ENCODE peak calls at places on chromosomes 3 and 15, in four cellular contexts. J is body of pancreas, I is uterus, T is IMR-90. C is an unnamed sample. For H3K4me1, the result is how much of the 10 kb centered on the place peaks cover.

GRCh38 chr3:150238043-150238802 is 169.9 kb upstream of the TSC22D2 start:
- DNase-seq in I (no peak), T (no peak), J (peak), C (no peak)

GRCh38 chr3:126342991-126343661 is 14.1 kb downstream of the KLF15 start:
- DNase-seq in I (peak), T (peak), J (no peak), C (peak)

GRCh38 chr15:101523560-101523940 is 34.0 kb upstream of the PCSK6 start:
- DNase-seq in J (no peak), T (no peak), I (no peak), C (no peak)

GRCh38 chr3:10614160-10614559 is 108.8 kb upstream of the ATP2B2 start:
- DNase-seq in T (no peak), J (no peak), I (no peak), C (no peak)

GRCh38 chr15:25862469-25863066 is 559 bp downstream of the ATP10A start:
- DNase-seq in I (no peak), J (no peak), T (no peak), C (no peak)

GRCh38 chr3:6580808-6581207 is 280.1 kb upstream of the GRM7 start:
- DNase-seq in J (no peak), T (no peak), I (no peak), C (no peak)

GRCh38 chr3:29255854-29256696 is 24.8 kb upstream of the RBMS3 start:
- DNase-seq in I (no peak), J (no peak), T (peak), C (no peak)

GRCh38 chr3:160869825-160870224 is 113.8 kb downstream of the PPM1L start:
- DNase-seq in I (no peak), J (peak), T (no peak), C (no peak)

GRCh38 chr15:40939909-40940801 is 11.0 kb downstream of the DLL4 start:
- DNase-seq in J (no peak), T (no peak), I (no peak), C (no peak)

GRCh38 chr3:194306109-194306686 is 44.9 kb downstream of the CPN2 start:
- DNase-seq in J (no peak), T (no peak), I (no peak), C (no peak)

GRCh38 chr15:58498821-58499580 is 67.2 kb downstream of the LIPC start:
- DNase-seq in T (peak), I (no peak), J (no peak), C (no peak)

GRCh38 chr3:141945726-141946125 is 69.3 kb downstream of the ATP1B3 start:
- DNase-seq in I (no peak), J (no peak), T (no peak), C (no peak)

GRCh38 chr15:83709813-83710212 is 55.9 kb downstream of the ADAMTSL3 start:
- DNase-seq in J (no peak), T (no peak), I (no peak), C (no peak)

GRCh38 chr3:101950985-101951733 is 101.8 kb downstream of the NFKBIZ start:
- DNase-seq in I (no peak), J (no peak), T (no peak), C (no peak)

GRCh38 chr15:50911641-50912040 is 3.2 kb downstream of the AP4E1 start:
- DNase-seq in I (no peak), J (no peak), T (no peak), C (no peak)

GRCh38 chr3:126394179-126394976 is at the start of gene CFAP100:
- DNase-seq in I (no peak), T (peak), J (peak), C (peak)

GRCh38 chr15:97652700-97653167 is 307.8 kb upstream of the ARRDC4 start:
- DNase-seq in J (no peak), T (no peak), I (no peak), C (peak)

GRCh38 chr3:66797916-66798560 is 200.1 kb upstream of the KBTBD8 start:
- DNase-seq in I (peak), T (peak), J (peak), C (peak)

GRCh38 chr3:52593103-52593502 is 56.7 kb downstream of the UQCC5 start:
- DNase-seq in J (peak), T (no peak), I (no peak), C (no peak)

GRCh38 chr3:20060924-20061323 is 20.7 kb downstream of the KAT2B start:
- DNase-seq in J (no peak), I (no peak), T (peak), C (no peak)

GRCh38 chr15:46131876-46132275 is 497.0 kb downstream of the SQOR start:
- DNase-seq in T (no peak), J (no peak), I (no peak), C (no peak)

GRCh38 chr3:154122912-154123559 is 1.8 kb downstream of the ARHGEF26 start:
- DNase-seq in I (peak), T (peak), J (peak), C (no peak)

GRCh38 chr3:113250566-113250965 is 39.2 kb downstream of the BOC start:
- DNase-seq in T (no peak), J (no peak), I (no peak), C (no peak)

GRCh38 chr3:15159501-15160136 is 46.4 kb upstream of the CAPN7 start:
- DNase-seq in T (no peak), J (no peak), I (no peak), C (no peak)

GRCh38 chr15:60933914-60934885 is 294.9 kb downstream of the RORA start:
- DNase-seq in I (no peak), J (no peak), T (peak), C (no peak)

GRCh38 chr3:7309707-7310106 is 448.8 kb downstream of the GRM7 start:
- DNase-seq in T (no peak), I (peak), J (peak), C (no peak)

GRCh38 chr3:108430540-108430939 is 79.9 kb downstream of the MYH15 start:
- DNase-seq in J (no peak), I (no peak), T (no peak), C (no peak)

GRCh38 chr3:114775395-114775794 is 371.7 kb downstream of the ZBTB20 start:
- DNase-seq in T (peak), I (no peak), J (no peak), C (no peak)

GRCh38 chr3:24583004-24583403 is 88.4 kb upstream of the THRB start:
- DNase-seq in T (no peak), I (no peak), J (no peak), C (no peak)

GRCh38 chr3:54271118-54271517 is 148.8 kb downstream of the CACNA2D3 start:
- DNase-seq in J (no peak), T (no peak), I (no peak), C (no peak)

GRCh38 chr3:187970106-187970505 is 183.9 kb upstream of the LPP start:
- DNase-seq in I (no peak), T (no peak), J (no peak), C (no peak)
- H3K4me3 ChIP-seq in I (no peak), T (no peak), J (no peak), C (no peak)

GRCh38 chr3:196181127-196181546 is 30.1 kb downstream of the ZDHHC19 start:
- DNase-seq in T (no peak), J (no peak), I (no peak), C (no peak)
- H3K4me1 ChIP-seq in T (under half), J (under half), I (under half), C (under half)

GRCh38 chr3:177589921-177590336 is 392.6 kb upstream of the TBL1XR1 start:
- DNase-seq in T (peak), I (no peak), J (peak), C (no peak)

GRCh38 chr3:177585271-177585670 is 388.0 kb upstream of the TBL1XR1 start:
- DNase-seq in T (no peak), J (no peak), I (no peak), C (no peak)

GRCh38 chr3:177590826-177591225 is 393.5 kb upstream of the TBL1XR1 start:
- DNase-seq in I (no peak), T (no peak), J (no peak), C (no peak)

GRCh38 chr3:177591371-177591770 is 394.1 kb upstream of the TBL1XR1 start:
- DNase-seq in T (no peak), I (no peak), J (no peak), C (no peak)

DNA sequence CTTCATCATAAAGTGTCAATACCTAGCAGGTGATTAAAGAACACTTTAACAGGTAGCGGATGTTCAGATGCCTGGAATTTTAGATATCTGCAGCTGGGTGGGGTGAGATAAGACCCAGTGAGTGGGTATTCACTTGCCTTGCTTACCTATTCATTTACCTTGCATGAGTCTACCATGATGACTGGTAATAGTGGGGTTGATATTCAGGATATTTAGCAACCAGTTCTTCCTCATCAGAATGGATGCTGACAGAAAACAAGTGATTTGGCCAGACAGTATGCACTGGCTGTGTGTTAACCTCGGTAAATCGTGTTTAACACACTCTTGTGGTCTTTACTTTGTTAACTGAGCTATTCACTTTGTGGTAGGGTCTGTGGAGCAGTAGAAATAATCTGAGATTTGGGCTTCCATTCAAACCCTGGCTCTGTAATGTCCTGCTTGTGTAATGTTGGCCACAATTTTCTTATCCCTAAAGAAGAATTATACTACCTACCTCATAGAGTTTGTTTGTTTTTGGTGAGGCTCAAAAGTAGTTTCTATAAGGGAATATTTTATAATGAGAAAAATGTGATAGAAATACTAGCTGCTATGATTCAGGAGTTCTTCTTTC is 391.9 kb upstream of the TBL1XR1 start:
- DNase-seq in T (no peak), I (no peak), J (no peak), C (no peak)
- H3K27ac ChIP-seq in T (no peak), I (no peak), J (no peak), C (no peak)

DNA sequence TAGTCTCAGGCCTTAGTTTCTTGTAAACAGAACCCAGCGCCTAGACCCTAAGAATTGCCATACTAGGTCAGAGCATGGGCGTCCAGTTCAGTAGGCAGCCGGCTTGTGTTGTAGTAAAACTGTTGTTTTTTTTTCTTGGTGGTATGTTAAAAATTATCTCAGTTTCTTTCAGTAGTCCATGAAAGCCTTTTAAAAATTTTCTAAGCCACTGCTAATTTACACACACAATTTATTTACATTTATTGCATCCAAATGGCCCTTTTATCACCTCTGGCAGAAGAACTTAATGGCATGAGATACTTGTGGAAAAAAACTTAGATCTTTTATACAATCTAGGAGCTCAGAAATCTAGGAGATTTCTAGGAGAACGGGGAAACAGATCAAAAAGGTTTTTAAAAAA is 1.3 kb downstream of the PPP2R3A start:
- DNase-seq in J (no peak), T (no peak), I (no peak), C (no peak)
- H3K4me3 ChIP-seq in J (peak), T (peak), I (peak), C (peak)

GRCh38 chr15:31359722-31360111 is 33.1 kb downstream of the KLF13 start:
- DNase-seq in I (no peak), J (no peak), T (no peak), C (no peak)
- H3K4me1 ChIP-seq in I (under half), J (half or more), T (under half), C (under half)

GRCh38 chr15:75680007-75680789 is 32.5 kb downstream of the CSPG4 start:
- DNase-seq in J (no peak), I (no peak), T (no peak), C (no peak)
- H3K27ac ChIP-seq in J (no peak), I (no peak), T (no peak), C (no peak)

GRCh38 chr15:74788042-74788715 is 6.3 kb downstream of the CSK start:
- DNase-seq in J (no peak), T (no peak), I (no peak), C (no peak)
- H3K4me3 ChIP-seq in J (no peak), T (no peak), I (no peak), C (no peak)

C was measured in iPS DF 6.9.